ENCODE peak calls at places on chromosomes 12 and 14, in six cellular contexts. One of them, this sample, is unnamed.
A peak's percentile ranks its signal among the peaks of the same experiment; 100 is the strongest.

GRCh38 chr14:68146812-68147211 is 327.2 kb downstream of the RAD51B start:
- DNase-seq in left ventricle myocardium inferior: no peak
- DNase-seq in NB4: no peak
- DNase-seq in D721Med: no peak
- DNase-seq in DND-41: no peak
- DNase-seq in fibroblast of mammary gland: peak; percentile 97
- DNase-seq in this sample: no peak

GRCh38 chr14:68789798-68790655 is 2.8 kb downstream of the ZFP36L1 start:
- DNase-seq in left ventricle myocardium inferior: no peak
- DNase-seq in NB4: no peak
- DNase-seq in D721Med: no peak
- DNase-seq in DND-41: no peak
- DNase-seq in fibroblast of mammary gland: no peak
- DNase-seq in this sample: peak; percentile 2

GRCh38 chr14:106185837-106186233 is 659.5 kb downstream of the TMEM121 start:
- DNase-seq in left ventricle myocardium inferior: no peak
- DNase-seq in NB4: peak; percentile 12
- DNase-seq in D721Med: no peak
- DNase-seq in DND-41: peak; percentile 92
- DNase-seq in fibroblast of mammary gland: no peak
- DNase-seq in this sample: no peak

GRCh38 chr14:105313381-105314286 is 914 bp upstream of the PACS2 start:
- DNase-seq in left ventricle myocardium inferior: no peak
- DNase-seq in NB4: peak; percentile 27
- DNase-seq in D721Med: no peak
- DNase-seq in DND-41: no peak
- DNase-seq in fibroblast of mammary gland: no peak
- DNase-seq in this sample: peak; percentile 41

GRCh38 chr12:125376422-125376821 is 311.2 kb downstream of the AACS start:
- DNase-seq in left ventricle myocardium inferior: no peak
- DNase-seq in NB4: no peak
- DNase-seq in D721Med: no peak
- DNase-seq in DND-41: no peak
- DNase-seq in fibroblast of mammary gland: no peak
- DNase-seq in this sample: no peak

GRCh38 chr12:113075137-113075683 is 18.7 kb downstream of the DTX1 start:
- DNase-seq in left ventricle myocardium inferior: no peak
- DNase-seq in NB4: no peak
- DNase-seq in D721Med: no peak
- DNase-seq in DND-41: peak; percentile 79
- DNase-seq in fibroblast of mammary gland: no peak
- DNase-seq in this sample: no peak

GRCh38 chr12:25052191-25053020 is 103.5 kb upstream of the BCAT1 start:
- DNase-seq in left ventricle myocardium inferior: no peak
- DNase-seq in NB4: peak; percentile 100
- DNase-seq in D721Med: no peak
- DNase-seq in DND-41: peak; percentile 70
- DNase-seq in fibroblast of mammary gland: no peak
- DNase-seq in this sample: peak; percentile 79

GRCh38 chr12:57171668-57172067 is 24.2 kb upstream of the LRP1-AS start:
- DNase-seq in left ventricle myocardium inferior: no peak
- DNase-seq in NB4: no peak
- DNase-seq in D721Med: no peak
- DNase-seq in DND-41: no peak
- DNase-seq in fibroblast of mammary gland: peak; percentile 94
- DNase-seq in this sample: no peak

GRCh38 chr12:53939141-53940108 is 794 bp downstream of the HOXC13 start:
- DNase-seq in left ventricle myocardium inferior: no peak
- DNase-seq in NB4: no peak
- DNase-seq in D721Med: no peak
- DNase-seq in DND-41: no peak
- DNase-seq in fibroblast of mammary gland: peak; percentile 26
- DNase-seq in this sample: no peak

GRCh38 chr12:64633940-64634337 is 23.6 kb downstream of the RASSF3 start:
- DNase-seq in left ventricle myocardium inferior: peak; percentile 46
- DNase-seq in NB4: peak; percentile 38
- DNase-seq in D721Med: no peak
- DNase-seq in DND-41: no peak
- DNase-seq in fibroblast of mammary gland: peak; percentile 80
- DNase-seq in this sample: no peak

GRCh38 chr12:109553471-109553870 is 19.8 kb downstream of the MMAB start:
- DNase-seq in left ventricle myocardium inferior: no peak
- DNase-seq in NB4: no peak
- DNase-seq in D721Med: no peak
- DNase-seq in DND-41: no peak
- DNase-seq in fibroblast of mammary gland: no peak
- DNase-seq in this sample: no peak

GRCh38 chr12:92628476-92628875 is 74.3 kb upstream of the PLEKHG7 start:
- DNase-seq in left ventricle myocardium inferior: no peak
- DNase-seq in NB4: no peak
- DNase-seq in D721Med: no peak
- DNase-seq in DND-41: no peak
- DNase-seq in fibroblast of mammary gland: peak; percentile 38
- DNase-seq in this sample: no peak

GRCh38 chr12:96400631-96401060 is 407 bp upstream of the CDK17 start:
- DNase-seq in left ventricle myocardium inferior: no peak
- DNase-seq in NB4: no peak
- DNase-seq in D721Med: no peak
- DNase-seq in DND-41: no peak
- DNase-seq in fibroblast of mammary gland: peak; percentile 44
- DNase-seq in this sample: no peak

GRCh38 chr12:77354766-77355362 is 289.5 kb upstream of the E2F7 start:
- DNase-seq in left ventricle myocardium inferior: no peak
- DNase-seq in NB4: no peak
- DNase-seq in D721Med: no peak
- DNase-seq in DND-41: no peak
- DNase-seq in fibroblast of mammary gland: peak; percentile 55
- DNase-seq in this sample: no peak

GRCh38 chr12:58959639-58960300 is 39.5 kb upstream of the LRIG3 start:
- DNase-seq in left ventricle myocardium inferior: no peak
- DNase-seq in NB4: no peak
- DNase-seq in D721Med: no peak
- DNase-seq in DND-41: no peak
- DNase-seq in fibroblast of mammary gland: no peak
- DNase-seq in this sample: no peak

GRCh38 chr14:85565862-85566296 is 35.9 kb downstream of the FLRT2 start:
- DNase-seq in left ventricle myocardium inferior: no peak
- DNase-seq in NB4: no peak
- DNase-seq in D721Med: no peak
- DNase-seq in DND-41: no peak
- DNase-seq in fibroblast of mammary gland: peak; percentile 81
- DNase-seq in this sample: no peak

GRCh38 chr12:2080604-2081003 is 27.8 kb downstream of the CACNA1C start:
- DNase-seq in left ventricle myocardium inferior: no peak
- DNase-seq in NB4: no peak
- DNase-seq in D721Med: no peak
- DNase-seq in DND-41: no peak
- DNase-seq in fibroblast of mammary gland: no peak
- DNase-seq in this sample: no peak

GRCh38 chr14:35296505-35296904 is 4.3 kb downstream of the PSMA6 start:
- DNase-seq in left ventricle myocardium inferior: no peak
- DNase-seq in NB4: no peak
- DNase-seq in D721Med: no peak
- DNase-seq in DND-41: no peak
- DNase-seq in fibroblast of mammary gland: no peak
- DNase-seq in this sample: no peak

GRCh38 chr12:113601656-113602263 is 130.1 kb upstream of the LHX5 start:
- DNase-seq in left ventricle myocardium inferior: no peak
- DNase-seq in NB4: peak; percentile 26
- DNase-seq in D721Med: no peak
- DNase-seq in DND-41: peak; percentile 55
- DNase-seq in fibroblast of mammary gland: no peak
- DNase-seq in this sample: no peak

GRCh38 chr12:57085999-57086950 is 2.6 kb upstream of the NAB2 start:
- DNase-seq in left ventricle myocardium inferior: peak; percentile 74
- DNase-seq in NB4: peak; percentile 84
- DNase-seq in D721Med: no peak
- DNase-seq in DND-41: peak; percentile 71
- DNase-seq in fibroblast of mammary gland: peak; percentile 83
- DNase-seq in this sample: no peak

GRCh38 chr14:73752297-73752992 is 38.3 kb upstream of the PNMA1 start:
- DNase-seq in left ventricle myocardium inferior: peak; percentile 81
- DNase-seq in NB4: peak; percentile 50
- DNase-seq in D721Med: no peak
- DNase-seq in DND-41: no peak
- DNase-seq in fibroblast of mammary gland: peak; percentile 29
- DNase-seq in this sample: no peak

GRCh38 chr14:54132485-54132884 is 175.9 kb upstream of the BMP4 start:
- DNase-seq in left ventricle myocardium inferior: no peak
- DNase-seq in NB4: no peak
- DNase-seq in D721Med: no peak
- DNase-seq in DND-41: no peak
- DNase-seq in fibroblast of mammary gland: no peak
- DNase-seq in this sample: no peak

DNA sequence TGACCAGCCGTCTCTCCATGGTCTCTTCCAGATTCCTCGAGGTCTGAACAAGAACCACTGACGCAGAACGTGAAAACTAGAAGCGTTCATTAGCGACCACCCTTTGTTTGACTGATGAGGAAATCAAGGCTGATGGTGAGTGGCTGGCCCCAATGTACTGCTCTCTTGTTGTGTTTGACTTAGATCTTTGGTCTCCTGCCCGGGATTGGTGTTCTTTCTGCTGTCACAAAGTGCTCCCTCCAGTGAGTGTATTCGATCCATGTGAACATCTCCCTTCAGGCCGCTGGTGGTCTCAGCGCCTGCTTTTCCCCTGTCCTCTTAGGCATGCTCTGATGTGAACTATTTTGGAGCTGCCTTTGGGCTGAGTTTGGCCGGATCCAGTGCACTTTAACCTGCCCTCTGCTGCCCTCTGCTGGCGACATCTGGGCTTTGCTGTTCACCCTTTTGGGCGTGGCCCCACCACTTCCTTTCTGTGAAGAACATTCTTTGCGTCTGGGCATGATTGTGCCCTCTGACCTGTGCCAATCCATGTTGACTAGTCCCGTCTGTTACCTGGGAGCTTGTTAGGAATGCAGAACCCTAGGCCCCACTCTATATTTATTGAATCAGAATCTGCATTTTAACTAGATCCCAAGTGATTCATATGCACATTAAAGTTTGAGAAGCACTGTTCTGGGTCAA is 279.1 kb downstream of the TTC6 start:
- DNase-seq in left ventricle myocardium inferior: peak; percentile 78
- DNase-seq in NB4: peak; percentile 66
- DNase-seq in D721Med: peak; percentile 22
- DNase-seq in DND-41: peak; percentile 83
- DNase-seq in fibroblast of mammary gland: peak; percentile 62
- DNase-seq in this sample: peak; percentile 64
- TF ChIP-seq CTCF in left ventricle myocardium inferior: peak; percentile 87
- TF ChIP-seq CTCF in NB4: peak; percentile 74
- TF ChIP-seq CTCF in D721Med: peak; percentile 95
- TF ChIP-seq CTCF in DND-41: peak; percentile 97
- TF ChIP-seq CTCF in fibroblast of mammary gland: peak; percentile 92
- TF ChIP-seq CTCF in this sample: peak; percentile 79

DNA sequence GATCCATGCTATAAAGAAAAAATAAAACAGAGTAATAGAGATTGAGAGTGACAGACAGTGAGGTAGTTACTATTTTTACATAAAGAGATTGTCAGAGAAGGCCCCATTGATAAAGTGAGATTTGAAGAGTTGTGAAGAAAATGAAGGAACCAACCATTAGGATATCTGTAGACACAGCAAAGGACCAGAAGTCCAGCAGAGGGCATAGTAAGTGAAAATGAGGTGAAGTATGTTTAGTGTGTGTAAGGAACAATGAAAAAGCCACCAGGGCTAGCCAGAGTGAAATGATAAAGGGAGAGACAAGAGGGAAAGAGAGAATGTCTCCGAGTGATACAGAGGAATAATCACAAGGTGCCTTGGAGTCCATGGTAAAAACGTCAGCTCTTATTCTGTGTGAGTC is 411.0 kb downstream of the NELL2 start:
- DNase-seq in left ventricle myocardium inferior: no peak
- DNase-seq in NB4: no peak
- DNase-seq in D721Med: no peak
- DNase-seq in DND-41: no peak
- DNase-seq in fibroblast of mammary gland: no peak
- DNase-seq in this sample: no peak
- TF ChIP-seq CTCF in left ventricle myocardium inferior: no peak
- TF ChIP-seq CTCF in NB4: peak; percentile 13
- TF ChIP-seq CTCF in D721Med: peak; percentile 25
- TF ChIP-seq CTCF in DND-41: no peak
- TF ChIP-seq CTCF in fibroblast of mammary gland: no peak
- TF ChIP-seq CTCF in this sample: no peak

GRCh38 chr12:90167501-90167900 is 458.9 kb upstream of the ATP2B1 start:
- DNase-seq in left ventricle myocardium inferior: no peak
- DNase-seq in NB4: no peak
- DNase-seq in D721Med: no peak
- DNase-seq in DND-41: no peak
- DNase-seq in fibroblast of mammary gland: no peak
- DNase-seq in this sample: no peak

GRCh38 chr12:90170740-90171139 is 462.1 kb upstream of the ATP2B1 start:
- DNase-seq in left ventricle myocardium inferior: no peak
- DNase-seq in NB4: no peak
- DNase-seq in D721Med: no peak
- DNase-seq in DND-41: no peak
- DNase-seq in fibroblast of mammary gland: no peak
- DNase-seq in this sample: no peak

GRCh38 chr12:90166671-90167070 is 458.0 kb upstream of the ATP2B1 start:
- DNase-seq in left ventricle myocardium inferior: no peak
- DNase-seq in NB4: no peak
- DNase-seq in D721Med: no peak
- DNase-seq in DND-41: no peak
- DNase-seq in fibroblast of mammary gland: no peak
- DNase-seq in this sample: no peak

GRCh38 chr12:90163975-90164374 is 455.3 kb upstream of the ATP2B1 start:
- DNase-seq in left ventricle myocardium inferior: no peak
- DNase-seq in NB4: peak; percentile 13
- DNase-seq in D721Med: no peak
- DNase-seq in DND-41: no peak
- DNase-seq in fibroblast of mammary gland: peak; percentile 18
- DNase-seq in this sample: no peak

GRCh38 chr12:90166012-90166411 is 457.4 kb upstream of the ATP2B1 start:
- DNase-seq in left ventricle myocardium inferior: no peak
- DNase-seq in NB4: no peak
- DNase-seq in D721Med: no peak
- DNase-seq in DND-41: no peak
- DNase-seq in fibroblast of mammary gland: no peak
- DNase-seq in this sample: no peak
- TF ChIP-seq CTCF in left ventricle myocardium inferior: no peak
- TF ChIP-seq CTCF in NB4: no peak
- TF ChIP-seq CTCF in D721Med: no peak
- TF ChIP-seq CTCF in DND-41: no peak
- TF ChIP-seq CTCF in fibroblast of mammary gland: no peak
- TF ChIP-seq CTCF in this sample: no peak

GRCh38 chr14:22485178-22485577 is 103.8 kb downstream of the DAD1 start:
- DNase-seq in left ventricle myocardium inferior: no peak
- DNase-seq in NB4: no peak
- DNase-seq in D721Med: no peak
- DNase-seq in DND-41: no peak
- DNase-seq in fibroblast of mammary gland: no peak
- DNase-seq in this sample: no peak
- TF ChIP-seq CTCF in left ventricle myocardium inferior: no peak
- TF ChIP-seq CTCF in NB4: no peak
- TF ChIP-seq CTCF in D721Med: no peak
- TF ChIP-seq CTCF in DND-41: no peak
- TF ChIP-seq CTCF in fibroblast of mammary gland: no peak
- TF ChIP-seq CTCF in this sample: no peak

GRCh38 chr12:45547822-45548221 is 181.7 kb upstream of the ARID2 start:
- DNase-seq in left ventricle myocardium inferior: no peak
- DNase-seq in NB4: peak; percentile 38
- DNase-seq in D721Med: no peak
- DNase-seq in DND-41: no peak
- DNase-seq in fibroblast of mammary gland: peak; percentile 16
- DNase-seq in this sample: no peak
- TF ChIP-seq CTCF in left ventricle myocardium inferior: no peak
- TF ChIP-seq CTCF in NB4: peak; percentile 27
- TF ChIP-seq CTCF in D721Med: no peak
- TF ChIP-seq CTCF in DND-41: peak; percentile 47
- TF ChIP-seq CTCF in fibroblast of mammary gland: peak; percentile 30
- TF ChIP-seq CTCF in this sample: no peak

This sample was measured in CD14-positive monocyte.